ENCODE peak calls at places on chromosomes 4 and X, in seven cellular contexts. O, A, K, C, H, E and F are unnamed samples.

GRCh38 chr4:109675181-109675580 is 28.1 kb downstream of the CASP6 start:
- DNase-seq in H (no peak), C (no peak), E (no peak), A (no peak), K (no peak), O (no peak), F (no peak)

GRCh38 chrX:147803948-147804347 is 107.8 kb upstream of the FMR1 start:
- DNase-seq in E (no peak), K (no peak), C (peak), O (no peak), A (peak), H (no peak), F (peak)

GRCh38 chr4:113452868-113453620 is 308.5 kb downstream of the CAMK2D start:
- DNase-seq in H (no peak), C (no peak), O (no peak), E (no peak), A (peak), K (no peak), F (peak)

GRCh38 chr4:127965803-127966175 is 583 bp downstream of the ABHD18 start:
- DNase-seq in E (no peak), C (peak), K (peak), H (peak), A (peak), O (peak), F (peak)

GRCh38 chrX:15820106-15821073 is 30.1 kb downstream of the ZRSR2 start:
- DNase-seq in E (no peak), A (no peak), O (no peak), H (no peak), C (no peak), K (no peak), F (no peak)

GRCh38 chr4:1797861-1798529 is 4.9 kb downstream of the FGFR3 start:
- DNase-seq in O (no peak), H (no peak), K (no peak), A (no peak), C (no peak), E (no peak), F (no peak)

GRCh38 chrX:43882294-43882681 is at the start of gene MAOB:
- DNase-seq in K (no peak), A (peak), O (peak), H (peak), C (no peak), E (no peak), F (peak)

GRCh38 chrX:10280061-10280460 is 123.3 kb downstream of the CLCN4 start:
- DNase-seq in H (no peak), A (no peak), K (no peak), O (no peak), C (no peak), E (no peak), F (no peak)

GRCh38 chrX:9286234-9286633 is 178.6 kb upstream of the TBL1X start:
- DNase-seq in K (no peak), A (no peak), C (no peak), O (no peak), H (no peak), E (no peak), F (no peak)

GRCh38 chr4:75895744-75896314 is 6.4 kb downstream of the PPEF2 start:
- DNase-seq in E (no peak), A (peak), H (no peak), C (peak), O (peak), K (peak), F (peak)

GRCh38 chrX:17655232-17656034 is 81.9 kb upstream of the SCML1 start:
- DNase-seq in O (no peak), C (no peak), K (no peak), E (no peak), H (peak), A (peak), F (peak)

GRCh38 chr4:169115897-169116254 is 105.8 kb upstream of the CBR4 start:
- DNase-seq in O (peak), A (peak), E (no peak), H (no peak), K (no peak), C (no peak), F (peak)

GRCh38 chrX:40245411-40246140 is 147.8 kb upstream of the BCOR start:
- DNase-seq in C (no peak), E (no peak), H (peak), K (peak), O (no peak), A (no peak), F (no peak)

GRCh38 chr4:42654606-42655005 is 2.3 kb downstream of the ATP8A1 start:
- DNase-seq in O (no peak), E (no peak), C (no peak), A (no peak), H (no peak), K (no peak), F (no peak)

GRCh38 chrX:37047776-37048175 is 39.6 kb downstream of the FAM47C start:
- DNase-seq in C (no peak), H (no peak), A (no peak), K (no peak), O (no peak), E (no peak), F (no peak)

GRCh38 chrX:1535241-1536041 is 1.5 kb downstream of the P2RY8 start:
- DNase-seq in E (peak), K (peak), H (no peak), O (peak), C (no peak), A (no peak), F (no peak)

GRCh38 chr4:101306225-101306624 is 41.1 kb downstream of the PPP3CA start:
- DNase-seq in K (no peak), H (no peak), O (no peak), E (no peak), A (peak), C (no peak), F (peak)

GRCh38 chr4:12123709-12124108 is 695.0 kb upstream of the HS3ST1 start:
- DNase-seq in O (no peak), H (no peak), C (no peak), K (no peak), E (no peak), A (no peak), F (no peak)

GRCh38 chrX:119374736-119375135 is 24.4 kb upstream of the SLC25A43 start:
- DNase-seq in H (no peak), C (no peak), A (no peak), E (no peak), O (no peak), K (no peak), F (no peak)

GRCh38 chrX:87067795-87068194 is 449.8 kb upstream of the KLHL4 start:
- DNase-seq in H (no peak), O (no peak), K (no peak), A (no peak), C (no peak), E (no peak), F (no peak)

GRCh38 chr4:57462843-57463242 is 352.7 kb upstream of the IGFBP7 start:
- DNase-seq in A (no peak), H (no peak), C (no peak), O (no peak), E (no peak), K (no peak), F (no peak)

GRCh38 chr4:182142146-182143085 is 100.8 kb upstream of the TENM3 start:
- DNase-seq in O (no peak), K (no peak), C (no peak), E (no peak), A (peak), H (no peak), F (peak)

GRCh38 chr4:105895609-105896460 is 564 bp downstream of the NPNT start:
- DNase-seq in A (peak), E (no peak), O (peak), H (peak), C (peak), K (no peak), F (peak)

GRCh38 chr4:105895324-105895608 is at the start of gene NPNT:
- DNase-seq in H (peak), O (no peak), E (no peak), A (peak), C (no peak), K (no peak), F (peak)

GRCh38 chr4:105896984-105897760 is 1.9 kb downstream of the NPNT start:
- DNase-seq in K (no peak), H (no peak), C (no peak), E (no peak), A (peak), O (no peak), F (peak)

GRCh38 chr4:105896461-105896939 is 1.2 kb downstream of the NPNT start:
- DNase-seq in K (no peak), E (no peak), C (no peak), H (no peak), O (peak), A (peak), F (peak)

GRCh38 chr4:105894570-105895323 is 524 bp upstream of the NPNT start:
- DNase-seq in C (no peak), H (no peak), O (peak), A (peak), E (no peak), K (no peak), F (peak)
- H3K4me3 ChIP-seq in C (peak), H (peak), O (peak), A (peak), E (peak), K (no peak), F (peak)

DNA sequence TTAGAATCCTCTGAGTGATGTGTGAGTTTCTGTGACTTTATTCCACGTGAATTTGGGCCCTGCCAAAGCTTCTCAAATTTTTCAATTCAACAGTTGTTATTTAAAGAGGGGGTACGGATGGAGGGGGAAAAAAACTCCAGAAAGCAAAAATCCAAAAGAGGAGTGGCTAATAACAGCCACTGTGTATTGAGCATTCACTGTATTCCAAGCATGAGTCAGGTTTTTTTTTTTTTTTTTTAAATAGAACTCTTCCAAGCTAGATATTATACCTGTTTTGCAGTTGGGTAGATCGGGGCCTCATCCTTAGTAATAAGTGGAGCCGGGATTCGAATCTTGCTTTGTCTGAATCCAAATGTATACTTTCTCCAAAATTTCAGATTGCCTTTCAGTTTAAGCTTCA is 6.4 kb upstream of the RHOH start:
- DNase-seq in H (no peak), O (no peak), C (no peak), K (no peak), A (no peak), E (no peak), F (no peak)
- H3K4me3 ChIP-seq in H (no peak), O (no peak), C (peak), K (peak), A (no peak), E (no peak), F (no peak)

DNA sequence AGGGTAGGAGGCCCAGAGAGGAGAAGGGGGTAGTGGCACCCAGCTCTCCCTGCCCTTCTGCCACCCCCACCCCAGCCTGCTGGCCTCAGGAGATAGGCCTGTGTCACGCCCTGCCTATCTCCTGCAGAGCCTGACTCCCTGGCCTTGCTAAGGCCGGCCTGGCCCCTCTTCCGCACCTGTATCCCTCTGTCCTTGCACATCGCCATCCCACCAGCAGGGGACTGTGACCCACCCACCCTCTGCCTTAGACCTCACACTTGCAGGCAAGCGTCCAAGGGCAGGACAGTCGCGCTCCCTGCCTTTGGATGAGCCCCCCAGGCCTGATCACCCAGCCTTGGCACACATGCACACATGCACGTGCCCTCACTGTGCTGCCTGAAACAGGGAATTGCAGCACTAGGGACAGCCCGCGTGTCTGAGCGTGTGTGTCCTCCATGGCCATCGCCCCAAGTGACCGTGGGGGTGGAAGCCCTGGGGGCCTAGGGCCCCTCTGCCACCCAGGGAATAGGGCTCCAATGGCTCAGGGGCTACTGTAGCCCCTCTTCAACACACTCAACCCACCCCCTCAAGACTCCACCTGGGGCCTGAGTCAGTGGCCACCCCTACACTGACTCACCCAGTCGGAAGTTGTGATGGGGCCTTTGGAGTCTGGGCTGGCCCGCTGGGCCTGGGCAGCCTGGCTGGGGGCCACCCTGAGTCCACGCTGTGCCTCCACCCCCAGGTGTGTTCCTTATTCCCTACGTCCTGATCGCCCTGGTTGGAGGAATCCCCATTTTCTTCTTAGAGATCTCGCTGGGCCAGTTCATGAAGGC is 2.1 kb downstream of the SLC6A8 start:
- DNase-seq in C (no peak), E (no peak), H (peak), K (no peak), A (no peak), O (no peak), F (peak)
- H3K4me3 ChIP-seq in C (no peak), E (peak), H (peak), K (no peak), A (peak), O (peak), F (peak)

GRCh38 chr4:185738851-185739250 is 73.1 kb downstream of the SORBS2 start:
- DNase-seq in C (no peak), E (no peak), A (no peak), O (no peak), K (no peak), H (no peak), F (no peak)

GRCh38 chr4:185734930-185735329 is 77.1 kb downstream of the SORBS2 start:
- DNase-seq in O (no peak), H (no peak), E (no peak), A (no peak), K (no peak), C (no peak), F (no peak)

GRCh38 chr4:185738038-185738552 is 73.9 kb downstream of the SORBS2 start:
- DNase-seq in H (no peak), E (no peak), K (no peak), A (no peak), O (no peak), C (no peak), F (no peak)

GRCh38 chr4:185735887-185736286 is 76.1 kb downstream of the SORBS2 start:
- DNase-seq in C (no peak), E (no peak), H (no peak), O (no peak), A (no peak), K (no peak), F (no peak)

DNA sequence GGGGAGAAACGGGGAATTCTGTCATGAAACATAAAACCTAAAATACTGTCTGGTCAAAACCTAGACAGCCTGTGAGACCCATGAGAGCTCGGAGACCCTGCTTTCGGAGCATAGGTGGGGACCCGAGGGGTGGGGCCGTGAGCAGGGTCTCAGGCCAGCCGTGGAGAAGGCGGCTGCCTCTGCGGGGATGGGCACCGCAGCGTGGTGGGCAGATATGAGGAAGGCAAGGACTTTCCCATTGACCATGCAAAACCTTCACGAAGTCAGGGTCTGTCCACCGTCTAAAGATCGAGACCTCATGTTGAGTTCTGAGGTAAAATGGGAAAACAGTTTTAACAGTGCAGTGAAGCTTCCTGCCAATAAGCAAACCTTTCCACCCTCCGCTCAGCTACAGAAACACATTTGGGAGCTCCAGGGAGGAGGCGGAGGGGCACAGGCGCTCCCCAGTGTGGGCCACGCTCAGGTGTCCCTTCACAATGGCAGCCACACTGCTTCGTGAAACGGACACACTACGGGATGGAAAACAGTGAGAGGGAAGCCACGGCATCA is 74.4 kb downstream of the SORBS2 start:
- DNase-seq in C (no peak), O (no peak), H (no peak), A (no peak), K (no peak), E (no peak), F (no peak)
- H3K4me3 ChIP-seq in C (no peak), O (no peak), H (no peak), A (no peak), K (no peak), E (no peak), F (no peak)

DNA sequence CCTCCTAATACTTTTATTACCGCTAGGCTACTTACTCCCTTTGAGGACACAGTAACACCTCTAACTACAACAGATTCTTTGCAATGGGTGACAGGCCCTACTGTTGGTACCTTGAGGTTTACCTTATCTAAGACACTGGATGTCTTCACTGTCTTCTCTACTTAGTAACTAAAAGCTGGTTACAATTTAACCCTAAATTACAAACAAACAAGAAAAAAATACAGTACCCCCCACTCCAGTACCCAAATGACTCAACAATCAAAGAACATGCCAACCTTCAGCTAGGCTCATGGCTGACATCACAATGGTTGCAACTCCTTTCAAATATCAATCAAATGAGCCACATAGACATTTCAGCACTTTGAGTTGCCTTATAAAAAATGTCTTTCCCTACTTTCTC is 198.0 kb downstream of the GUCY2F start:
- DNase-seq in K (no peak), H (no peak), A (no peak), O (no peak), C (no peak), E (no peak), F (no peak)
- H3K4me3 ChIP-seq in K (no peak), H (no peak), A (no peak), O (no peak), C (no peak), E (no peak), F (no peak)

DNA sequence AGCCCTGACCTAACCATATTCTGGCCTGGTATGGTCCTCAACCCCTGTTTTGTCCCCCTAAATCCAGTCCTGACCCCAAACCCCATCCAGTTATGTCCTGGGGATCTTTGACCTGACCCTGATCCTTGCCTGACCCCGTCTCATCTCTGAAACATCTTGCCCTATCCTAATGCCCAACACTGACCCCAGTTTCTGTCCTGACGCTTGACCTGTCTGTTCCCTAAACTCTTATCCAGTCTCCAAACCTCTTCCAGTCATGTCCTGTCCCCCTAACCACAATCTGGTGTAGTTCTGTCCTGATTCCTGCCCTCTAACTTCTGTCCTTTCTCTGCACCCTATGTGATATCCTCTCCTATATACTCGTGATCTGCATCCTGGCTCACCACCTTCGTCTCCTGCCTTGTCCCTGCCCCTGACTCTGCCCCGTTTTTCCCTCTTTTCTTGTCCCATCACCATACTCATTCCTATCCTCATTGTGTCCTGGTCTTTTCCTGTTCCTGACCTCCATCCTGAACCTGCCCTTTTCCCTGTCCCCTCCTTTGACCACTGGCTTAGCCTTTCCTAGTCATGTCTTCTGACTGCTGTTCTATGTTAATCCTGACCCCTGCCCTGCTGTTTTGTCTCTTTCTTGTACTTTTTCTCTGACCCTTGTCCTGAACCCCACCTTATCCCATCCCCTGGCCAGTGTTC is 4.6 kb upstream of the CCDC120 start:
- DNase-seq in C (no peak), O (no peak), K (no peak), E (no peak), H (no peak), A (no peak), F (no peak)
- H3K4me3 ChIP-seq in C (peak), O (peak), K (peak), E (peak), H (no peak), A (peak), F (peak)

GRCh38 chr4:112377701-112378620 is 80.8 kb downstream of the ALPK1 start:
- DNase-seq in E (no peak), C (no peak), O (no peak), K (no peak), H (no peak), A (no peak), F (no peak)

GRCh38 chr4:112379306-112379705 is 82.1 kb downstream of the ALPK1 start:
- DNase-seq in O (no peak), K (no peak), E (no peak), A (peak), C (no peak), H (no peak), F (peak)

GRCh38 chr4:112377127-112377635 is 80.0 kb downstream of the ALPK1 start:
- DNase-seq in C (no peak), K (no peak), O (no peak), E (no peak), H (no peak), A (no peak), F (no peak)

GRCh38 chr4:112381996-112382692 is 85.0 kb downstream of the ALPK1 start:
- DNase-seq in E (no peak), K (no peak), A (no peak), O (no peak), H (no peak), C (no peak), F (no peak)

DNA sequence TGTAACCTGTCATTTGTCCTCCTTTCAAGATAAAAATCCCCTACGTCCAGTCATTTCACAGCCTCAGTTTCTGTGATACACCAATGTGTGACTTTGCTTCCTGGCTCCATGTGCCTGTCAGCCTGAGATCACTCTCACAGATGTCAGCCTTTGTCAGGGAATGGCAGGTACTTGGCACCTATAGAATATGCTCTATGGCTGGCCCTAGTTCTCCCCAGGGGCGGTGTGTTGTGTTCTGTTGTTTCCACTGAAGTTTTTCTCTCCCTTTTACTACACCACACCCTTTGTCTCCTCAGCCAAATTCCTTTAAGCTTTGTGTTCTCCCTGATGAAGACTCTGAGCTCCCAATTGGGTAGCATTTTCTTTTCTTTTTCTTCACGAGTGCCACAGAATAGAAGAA is 81.7 kb downstream of the ALPK1 start:
- DNase-seq in O (no peak), C (no peak), H (no peak), K (no peak), A (peak), E (no peak), F (no peak)
- H3K4me3 ChIP-seq in O (no peak), C (no peak), H (no peak), K (no peak), A (peak), E (no peak), F (no peak)